ENCODE peak calls at places on chromosomes 1 and 21, in ten cellular contexts. One of them, this sample, is unnamed.

GRCh38 chr1:109784551-109785252 is 21.0 kb upstream of the EPS8L3 start:
- DNase-seq in Peyer's patch: no peak
- DNase-seq in body of pancreas: no peak
- DNase-seq in HCT116: no peak
- DNase-seq in heart left ventricle: peak; percentile 19
- DNase-seq in H54: no peak
- DNase-seq in GM12892: no peak
- DNase-seq in A549: no peak
- DNase-seq in prostate gland: no peak
- DNase-seq in IMR-90: no peak
- DNase-seq in this sample: no peak

GRCh38 chr1:66711420-66711819 is 40.8 kb upstream of the DYNLT5 start:
- DNase-seq in Peyer's patch: no peak
- DNase-seq in body of pancreas: no peak
- DNase-seq in HCT116: no peak
- DNase-seq in heart left ventricle: no peak
- DNase-seq in H54: no peak
- DNase-seq in GM12892: no peak
- DNase-seq in A549: peak; percentile 3
- DNase-seq in prostate gland: no peak
- DNase-seq in IMR-90: no peak
- DNase-seq in this sample: no peak

GRCh38 chr21:38913120-38913975 is 107.6 kb downstream of the ETS2 start:
- DNase-seq in Peyer's patch: peak; percentile 20
- DNase-seq in body of pancreas: peak; percentile 91
- DNase-seq in HCT116: peak; percentile 77
- DNase-seq in heart left ventricle: peak; percentile 80
- DNase-seq in H54: no peak
- DNase-seq in GM12892: no peak
- DNase-seq in A549: peak; percentile 79
- DNase-seq in prostate gland: peak; percentile 87
- DNase-seq in IMR-90: peak; percentile 69
- DNase-seq in this sample: peak; percentile 89

GRCh38 chr1:67755619-67756018 is 70.6 kb downstream of the GADD45A start:
- DNase-seq in Peyer's patch: no peak
- DNase-seq in body of pancreas: no peak
- DNase-seq in HCT116: no peak
- DNase-seq in heart left ventricle: no peak
- DNase-seq in H54: no peak
- DNase-seq in GM12892: no peak
- DNase-seq in A549: no peak
- DNase-seq in prostate gland: no peak
- DNase-seq in IMR-90: no peak
- DNase-seq in this sample: no peak

GRCh38 chr1:41935226-41935625 is 16.5 kb upstream of the HIVEP3 start:
- DNase-seq in Peyer's patch: no peak
- DNase-seq in body of pancreas: no peak
- DNase-seq in HCT116: no peak
- DNase-seq in heart left ventricle: no peak
- DNase-seq in H54: no peak
- DNase-seq in GM12892: no peak
- DNase-seq in A549: no peak
- DNase-seq in prostate gland: no peak
- DNase-seq in IMR-90: peak; percentile 34
- DNase-seq in this sample: no peak

GRCh38 chr1:220243947-220244346 is 28.3 kb downstream of the RAB3GAP2 start:
- DNase-seq in Peyer's patch: no peak
- DNase-seq in body of pancreas: no peak
- DNase-seq in HCT116: no peak
- DNase-seq in heart left ventricle: no peak
- DNase-seq in H54: no peak
- DNase-seq in GM12892: no peak
- DNase-seq in A549: no peak
- DNase-seq in prostate gland: no peak
- DNase-seq in IMR-90: no peak
- DNase-seq in this sample: no peak

GRCh38 chr21:44441041-44441400 is 14.3 kb upstream of the LRRC3 start:
- DNase-seq in Peyer's patch: no peak
- DNase-seq in body of pancreas: no peak
- DNase-seq in HCT116: no peak
- DNase-seq in heart left ventricle: peak; percentile 6
- DNase-seq in H54: no peak
- DNase-seq in GM12892: no peak
- DNase-seq in A549: no peak
- DNase-seq in prostate gland: no peak
- DNase-seq in IMR-90: no peak
- DNase-seq in this sample: no peak

GRCh38 chr1:77639056-77639455 is 43.4 kb downstream of the ZZZ3 start:
- DNase-seq in Peyer's patch: no peak
- DNase-seq in body of pancreas: no peak
- DNase-seq in HCT116: no peak
- DNase-seq in heart left ventricle: no peak
- DNase-seq in H54: peak; percentile 13
- DNase-seq in GM12892: no peak
- DNase-seq in A549: peak; percentile 24
- DNase-seq in prostate gland: no peak
- DNase-seq in IMR-90: peak; percentile 61
- DNase-seq in this sample: no peak

GRCh38 chr1:245566952-245567351 is 412.2 kb downstream of the KIF26B start:
- DNase-seq in Peyer's patch: no peak
- DNase-seq in body of pancreas: no peak
- DNase-seq in HCT116: no peak
- DNase-seq in heart left ventricle: no peak
- DNase-seq in H54: no peak
- DNase-seq in GM12892: no peak
- DNase-seq in A549: no peak
- DNase-seq in prostate gland: no peak
- DNase-seq in IMR-90: no peak
- DNase-seq in this sample: no peak

GRCh38 chr1:67476006-67476482 is 45.8 kb upstream of the SERBP1 start:
- DNase-seq in Peyer's patch: no peak
- DNase-seq in body of pancreas: no peak
- DNase-seq in HCT116: no peak
- DNase-seq in heart left ventricle: no peak
- DNase-seq in H54: no peak
- DNase-seq in GM12892: no peak
- DNase-seq in A549: no peak
- DNase-seq in prostate gland: no peak
- DNase-seq in IMR-90: no peak
- DNase-seq in this sample: no peak

GRCh38 chr1:155931332-155932038 is 2.7 kb downstream of the KHDC4 start:
- DNase-seq in Peyer's patch: no peak
- DNase-seq in body of pancreas: no peak
- DNase-seq in HCT116: no peak
- DNase-seq in heart left ventricle: no peak
- DNase-seq in H54: no peak
- DNase-seq in GM12892: no peak
- DNase-seq in A549: no peak
- DNase-seq in prostate gland: no peak
- DNase-seq in IMR-90: no peak
- DNase-seq in this sample: no peak

GRCh38 chr1:64161347-64162080 is 41.9 kb upstream of the UBE2U start:
- DNase-seq in Peyer's patch: no peak
- DNase-seq in body of pancreas: peak; percentile 30
- DNase-seq in HCT116: no peak
- DNase-seq in heart left ventricle: no peak
- DNase-seq in H54: no peak
- DNase-seq in GM12892: no peak
- DNase-seq in A549: no peak
- DNase-seq in prostate gland: no peak
- DNase-seq in IMR-90: peak; percentile 71
- DNase-seq in this sample: no peak

GRCh38 chr1:64162151-64162550 is 41.3 kb upstream of the UBE2U start:
- DNase-seq in Peyer's patch: no peak
- DNase-seq in body of pancreas: no peak
- DNase-seq in HCT116: no peak
- DNase-seq in heart left ventricle: no peak
- DNase-seq in H54: no peak
- DNase-seq in GM12892: no peak
- DNase-seq in A549: no peak
- DNase-seq in prostate gland: no peak
- DNase-seq in IMR-90: no peak
- DNase-seq in this sample: no peak

GRCh38 chr1:64167176-64167575 is 36.2 kb upstream of the UBE2U start:
- DNase-seq in Peyer's patch: no peak
- DNase-seq in body of pancreas: no peak
- DNase-seq in HCT116: no peak
- DNase-seq in heart left ventricle: no peak
- DNase-seq in H54: no peak
- DNase-seq in GM12892: no peak
- DNase-seq in A549: no peak
- DNase-seq in prostate gland: no peak
- DNase-seq in IMR-90: peak; percentile 56
- DNase-seq in this sample: no peak

GRCh38 chr1:64162804-64163203 is 40.6 kb upstream of the UBE2U start:
- DNase-seq in Peyer's patch: no peak
- DNase-seq in body of pancreas: no peak
- DNase-seq in HCT116: no peak
- DNase-seq in heart left ventricle: no peak
- DNase-seq in H54: no peak
- DNase-seq in GM12892: no peak
- DNase-seq in A549: no peak
- DNase-seq in prostate gland: no peak
- DNase-seq in IMR-90: no peak
- DNase-seq in this sample: no peak

DNA sequence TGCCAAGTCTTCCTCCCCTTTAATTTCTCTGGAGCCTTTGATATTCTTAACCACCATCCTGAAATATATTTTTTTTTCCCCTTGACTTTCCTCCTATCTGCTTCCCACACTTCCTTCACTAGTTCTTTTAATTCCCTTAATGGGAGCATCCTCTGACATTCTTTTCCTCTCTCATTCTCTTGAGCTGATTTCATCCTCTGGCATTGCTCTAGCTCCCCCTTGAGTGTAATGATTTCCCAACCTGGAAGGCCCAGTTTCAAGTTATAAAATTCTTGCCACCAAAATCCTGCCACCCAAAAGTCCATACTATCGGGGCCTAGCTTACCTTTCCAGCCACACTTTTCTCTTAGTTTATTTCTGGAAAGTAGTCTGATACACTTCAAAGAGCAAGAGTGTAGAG is 39.5 kb upstream of the UBE2U start:
- DNase-seq in Peyer's patch: no peak
- DNase-seq in body of pancreas: no peak
- DNase-seq in HCT116: no peak
- DNase-seq in heart left ventricle: no peak
- DNase-seq in H54: peak; percentile 15
- DNase-seq in GM12892: no peak
- DNase-seq in A549: peak; percentile 14
- DNase-seq in prostate gland: no peak
- DNase-seq in IMR-90: peak; percentile 64
- DNase-seq in this sample: no peak
- TF ChIP-seq POLR2A in Peyer's patch: no peak
- TF ChIP-seq POLR2A in body of pancreas: no peak
- TF ChIP-seq POLR2A in HCT116: no peak
- TF ChIP-seq POLR2A in heart left ventricle: no peak
- TF ChIP-seq POLR2A in H54: no peak
- TF ChIP-seq POLR2A in GM12892: no peak
- TF ChIP-seq POLR2A in A549: no peak
- TF ChIP-seq POLR2A in prostate gland: no peak
- TF ChIP-seq POLR2A in IMR-90: no peak
- TF ChIP-seq POLR2A in this sample: no peak

DNA sequence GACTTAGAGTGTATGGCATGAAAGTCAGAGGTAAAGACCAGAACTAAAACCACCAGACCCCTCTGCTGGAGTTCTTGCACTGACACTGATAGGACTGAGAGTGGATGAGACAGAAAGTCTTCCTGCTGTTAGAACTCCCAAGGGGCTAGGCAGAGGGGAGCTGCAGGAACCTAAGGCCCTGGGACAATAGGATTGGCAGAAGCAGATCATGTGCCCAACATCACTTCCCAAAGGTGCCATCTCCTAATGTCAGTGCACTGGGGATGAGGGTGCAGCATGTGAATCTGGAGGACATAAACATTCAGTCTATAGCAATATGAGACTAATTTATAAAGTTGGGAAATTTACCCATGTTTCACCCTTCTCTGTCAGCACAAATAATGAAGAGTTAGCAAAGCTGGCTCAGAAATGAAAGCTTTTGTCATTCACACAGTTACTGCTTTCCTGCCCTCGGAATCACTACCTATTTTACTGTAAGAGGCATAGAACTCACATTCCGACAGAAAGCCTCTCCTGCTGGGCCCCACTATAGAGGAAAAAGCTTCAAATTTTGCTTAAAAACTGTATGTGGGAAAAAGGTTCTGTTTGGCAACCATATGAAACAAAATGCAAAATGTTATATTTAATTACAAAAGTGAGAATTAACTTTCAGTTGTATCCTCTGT is 49.9 kb upstream of the SSX2IP start:
- DNase-seq in Peyer's patch: no peak
- DNase-seq in body of pancreas: no peak
- DNase-seq in HCT116: no peak
- DNase-seq in heart left ventricle: no peak
- DNase-seq in H54: no peak
- DNase-seq in GM12892: no peak
- DNase-seq in A549: no peak
- DNase-seq in prostate gland: no peak
- DNase-seq in IMR-90: no peak
- DNase-seq in this sample: no peak
- TF ChIP-seq POLR2A in Peyer's patch: no peak
- TF ChIP-seq POLR2A in body of pancreas: no peak
- TF ChIP-seq POLR2A in HCT116: no peak
- TF ChIP-seq POLR2A in heart left ventricle: no peak
- TF ChIP-seq POLR2A in H54: no peak
- TF ChIP-seq POLR2A in GM12892: no peak
- TF ChIP-seq POLR2A in A549: no peak
- TF ChIP-seq POLR2A in prostate gland: no peak
- TF ChIP-seq POLR2A in IMR-90: no peak
- TF ChIP-seq POLR2A in this sample: no peak

GRCh38 chr1:200530551-200531261 is 89.8 kb downstream of the KIF14 start:
- DNase-seq in Peyer's patch: peak; percentile 45
- DNase-seq in body of pancreas: no peak
- DNase-seq in HCT116: no peak
- DNase-seq in heart left ventricle: no peak
- DNase-seq in H54: no peak
- DNase-seq in GM12892: no peak
- DNase-seq in A549: no peak
- DNase-seq in prostate gland: no peak
- DNase-seq in IMR-90: no peak
- DNase-seq in this sample: no peak
- TF ChIP-seq POLR2A in Peyer's patch: no peak
- TF ChIP-seq POLR2A in body of pancreas: no peak
- TF ChIP-seq POLR2A in HCT116: no peak
- TF ChIP-seq POLR2A in heart left ventricle: no peak
- TF ChIP-seq POLR2A in H54: no peak
- TF ChIP-seq POLR2A in GM12892: no peak
- TF ChIP-seq POLR2A in A549: no peak
- TF ChIP-seq POLR2A in prostate gland: no peak
- TF ChIP-seq POLR2A in IMR-90: no peak
- TF ChIP-seq POLR2A in this sample: no peak

GRCh38 chr1:88221396-88221795 is 462.7 kb upstream of the PKN2 start:
- DNase-seq in Peyer's patch: no peak
- DNase-seq in body of pancreas: no peak
- DNase-seq in HCT116: no peak
- DNase-seq in heart left ventricle: no peak
- DNase-seq in H54: no peak
- DNase-seq in GM12892: no peak
- DNase-seq in A549: no peak
- DNase-seq in prostate gland: no peak
- DNase-seq in IMR-90: peak; percentile 13
- DNase-seq in this sample: no peak

GRCh38 chr1:88216441-88216840 is 467.6 kb upstream of the PKN2 start:
- DNase-seq in Peyer's patch: no peak
- DNase-seq in body of pancreas: no peak
- DNase-seq in HCT116: no peak
- DNase-seq in heart left ventricle: no peak
- DNase-seq in H54: no peak
- DNase-seq in GM12892: no peak
- DNase-seq in A549: no peak
- DNase-seq in prostate gland: no peak
- DNase-seq in IMR-90: no peak
- DNase-seq in this sample: no peak

GRCh38 chr1:88217386-88217785 is 466.7 kb upstream of the PKN2 start:
- DNase-seq in Peyer's patch: no peak
- DNase-seq in body of pancreas: no peak
- DNase-seq in HCT116: no peak
- DNase-seq in heart left ventricle: no peak
- DNase-seq in H54: no peak
- DNase-seq in GM12892: no peak
- DNase-seq in A549: no peak
- DNase-seq in prostate gland: no peak
- DNase-seq in IMR-90: no peak
- DNase-seq in this sample: no peak
- TF ChIP-seq POLR2A in Peyer's patch: no peak
- TF ChIP-seq POLR2A in body of pancreas: no peak
- TF ChIP-seq POLR2A in HCT116: no peak
- TF ChIP-seq POLR2A in heart left ventricle: no peak
- TF ChIP-seq POLR2A in H54: no peak
- TF ChIP-seq POLR2A in GM12892: no peak
- TF ChIP-seq POLR2A in A549: no peak
- TF ChIP-seq POLR2A in prostate gland: no peak
- TF ChIP-seq POLR2A in IMR-90: no peak
- TF ChIP-seq POLR2A in this sample: no peak